ENCODE peak calls at places on chromosomes 7 and 10, in five cellular contexts. R is ascending aorta, Z is left lung, J is sigmoid colon, P is stomach. T is an unnamed sample.

GRCh38 chr10:69409968-69410367 is 6.8 kb downstream of the TACR2 start:
- DNase-seq in P (no peak), J (no peak), Z (peak; percentile 49), R (no peak), T (no peak)

GRCh38 chr7:41121228-41121627 is 581.7 kb downstream of the INHBA start:
- DNase-seq in Z (no peak), J (no peak), R (no peak), P (no peak), T (no peak)

GRCh38 chr7:87137271-87137670 is 15.0 kb upstream of the DMTF1 start:
- DNase-seq in Z (no peak), J (no peak), P (no peak), R (no peak), T (no peak)

GRCh38 chr7:24337180-24337579 is 53.2 kb downstream of the NPY start:
- DNase-seq in Z (no peak), R (no peak), J (no peak), P (no peak), T (no peak)

GRCh38 chr10:28282341-28282740 is 20.5 kb downstream of the MPP7 start:
- DNase-seq in P (no peak), J (no peak), Z (no peak), R (no peak), T (no peak)

GRCh38 chr10:21499910-21500577 is 25.4 kb downstream of the SKIDA1 start:
- DNase-seq in P (no peak), J (no peak), R (no peak), Z (no peak), T (no peak)

GRCh38 chr7:147146169-147146568 is 1029.6 kb downstream of the CNTNAP2 start:
- DNase-seq in J (no peak), R (no peak), P (no peak), Z (no peak), T (no peak)

GRCh38 chr7:77383333-77383740 is 32.8 kb downstream of the GSAP start:
- DNase-seq in R (no peak), P (no peak), J (no peak), Z (no peak), T (no peak)

GRCh38 chr10:36794981-36795380 is 330.4 kb upstream of the ANKRD30A start:
- DNase-seq in R (no peak), Z (no peak), J (no peak), P (no peak), T (no peak)

DNA sequence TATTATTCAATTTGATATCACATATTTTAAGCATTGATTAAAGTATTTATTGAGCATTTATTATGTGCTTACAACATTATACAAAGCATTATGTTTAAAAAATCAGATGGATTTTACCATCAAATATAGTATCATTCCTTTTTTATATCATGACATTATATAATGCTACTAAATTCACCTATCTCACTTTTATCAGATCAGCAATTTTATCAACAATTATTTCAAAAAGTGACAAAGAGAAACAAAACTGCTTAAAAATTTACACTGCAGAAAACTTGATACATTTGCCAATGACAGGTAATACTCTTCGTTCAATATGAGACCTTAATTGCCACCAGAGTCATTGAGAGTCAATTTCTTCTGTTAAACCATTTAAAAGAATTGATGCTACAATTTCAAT is 82.0 kb downstream of the CHCHD3 start:
- DNase-seq in J (no peak), R (no peak), Z (no peak), P (no peak), T (no peak)
- H3K4me1 ChIP-seq in J (peaks cover 3% of the 10 kb centered on the region), R (peaks cover 10% of the 10 kb centered on the region), Z (peaks cover 6% of the 10 kb centered on the region), P (peaks cover 27% of the 10 kb centered on the region), T (peaks cover 9% of the 10 kb centered on the region)

DNA sequence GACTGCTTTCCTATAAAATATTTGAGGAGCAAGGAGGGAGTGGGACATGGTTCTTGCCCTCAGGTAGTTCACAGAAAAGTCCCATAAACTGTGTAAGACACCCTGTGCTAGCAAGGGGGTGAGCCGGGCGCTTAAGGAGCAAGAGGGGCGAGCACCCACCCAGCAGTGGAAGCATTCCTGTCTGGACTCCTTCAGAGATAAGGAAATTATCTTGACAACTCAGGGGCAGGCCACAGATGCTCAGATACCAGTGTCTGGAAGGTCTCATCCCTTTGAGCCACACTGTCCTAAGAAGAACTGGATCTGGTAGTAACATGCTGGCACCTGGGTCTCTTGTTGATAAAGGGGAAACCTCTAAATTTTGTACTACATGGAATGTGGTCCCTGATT is 54.1 kb downstream of the DAGLB start:
- DNase-seq in Z (no peak), J (no peak), R (no peak), P (no peak), T (no peak)
- H3K27ac ChIP-seq in Z (peak overlapping the region; percentile 65), J (peak overlapping the region; percentile 49), R (peak overlapping the region; percentile 51), P (peak overlapping the region; percentile 82), T (peak overlapping the region; percentile 84)

DNA sequence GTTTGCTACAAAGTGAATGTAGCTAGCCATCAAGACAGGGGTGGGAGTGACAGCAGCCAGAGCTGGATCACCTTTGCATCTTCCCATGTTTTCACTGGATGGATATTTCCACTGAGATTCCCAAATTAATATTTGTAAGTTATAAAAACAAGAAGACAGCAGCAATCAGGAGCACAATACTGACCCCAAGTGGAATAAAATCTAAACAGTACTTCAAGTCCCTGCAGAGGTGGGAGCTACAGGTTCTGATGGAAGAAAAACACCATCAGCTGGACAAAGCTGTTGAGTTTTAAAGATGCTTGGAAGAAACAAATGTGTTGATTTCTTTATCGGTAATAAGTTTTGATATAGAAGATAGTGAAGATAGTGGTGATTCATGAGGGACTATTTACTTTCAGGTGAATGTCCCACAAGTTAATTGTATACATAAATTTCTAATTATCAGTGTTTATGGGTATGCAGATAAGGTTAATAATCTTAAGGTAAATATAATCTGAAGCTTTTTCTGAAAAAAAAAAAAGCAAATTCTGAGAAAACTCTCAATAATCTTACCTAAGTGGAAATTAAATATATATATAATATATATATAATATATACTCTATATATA is 129.3 kb downstream of the SLC16A9 start:
- DNase-seq in P (no peak), J (no peak), R (no peak), Z (no peak), T (no peak)
- TF ChIP-seq CTCF in P (no peak), J (peak; percentile 26), R (peak; percentile 57), Z (peak; percentile 31), T (peak; percentile 41)

GRCh38 chr7:45027774-45028114 is 27.7 kb downstream of the CCM2 start:
- DNase-seq in R (no peak), J (no peak), Z (no peak), P (no peak), T (no peak)
- H3K4me1 ChIP-seq in R (no peaks in the 10 kb centered on the region), J (no peaks in the 10 kb centered on the region), Z (no peaks in the 10 kb centered on the region), P (peaks cover 11% of the 10 kb centered on the region), T (no peaks in the 10 kb centered on the region)

GRCh38 chr7:151566897-151567320 is 47.2 kb upstream of the RHEB start:
- DNase-seq in J (peak; percentile 70), P (no peak), Z (no peak), R (no peak), T (peak; percentile 69)
- H3K27ac ChIP-seq in J (peak overlapping the region; percentile 68), P (peak overlapping the region; percentile 61), Z (no peak overlapping the region), R (peak overlapping the region; percentile 45), T (no peak overlapping the region)

T was measured in upper lobe of right lung.